ENCODE peak calls at places on chromosomes 12 and 14, in nine cellular contexts. One of them, this sample, is unnamed.

GRCh38 chr12:2998789-2999264 is 39.6 kb downstream of the TEAD4 start:
- DNase-seq in prostate gland: no peak
- DNase-seq in vagina: no peak
- DNase-seq in A549: no peak
- DNase-seq in right lobe of liver: no peak
- DNase-seq in GM12891: no peak
- DNase-seq in esophagus muscularis mucosa: no peak
- DNase-seq in lower leg skin: no peak
- DNase-seq in endothelial cell of umbilical vein: no peak
- DNase-seq in this sample: peak; percentile 98

GRCh38 chr14:49303952-49304516 is 282.1 kb downstream of the RPS29 start:
- DNase-seq in prostate gland: peak; percentile 11
- DNase-seq in vagina: no peak
- DNase-seq in A549: no peak
- DNase-seq in right lobe of liver: no peak
- DNase-seq in GM12891: no peak
- DNase-seq in esophagus muscularis mucosa: no peak
- DNase-seq in lower leg skin: no peak
- DNase-seq in endothelial cell of umbilical vein: peak; percentile 13
- DNase-seq in this sample: peak; percentile 2

GRCh38 chr14:96649327-96649601 is 147.1 kb downstream of the PAPOLA start:
- DNase-seq in prostate gland: no peak
- DNase-seq in vagina: peak; percentile 79
- DNase-seq in A549: no peak
- DNase-seq in right lobe of liver: no peak
- DNase-seq in GM12891: no peak
- DNase-seq in esophagus muscularis mucosa: no peak
- DNase-seq in lower leg skin: no peak
- DNase-seq in endothelial cell of umbilical vein: no peak
- DNase-seq in this sample: no peak

GRCh38 chr12:41188058-41188840 is at the start of gene PDZRN4:
- DNase-seq in prostate gland: no peak
- DNase-seq in vagina: no peak
- DNase-seq in A549: no peak
- DNase-seq in right lobe of liver: peak; percentile 17
- DNase-seq in GM12891: no peak
- DNase-seq in esophagus muscularis mucosa: no peak
- DNase-seq in lower leg skin: no peak
- DNase-seq in endothelial cell of umbilical vein: peak; percentile 12
- DNase-seq in this sample: no peak

GRCh38 chr12:51621155-51621922 is 30.3 kb downstream of the SCN8A start:
- DNase-seq in prostate gland: no peak
- DNase-seq in vagina: no peak
- DNase-seq in A549: no peak
- DNase-seq in right lobe of liver: no peak
- DNase-seq in GM12891: no peak
- DNase-seq in esophagus muscularis mucosa: no peak
- DNase-seq in lower leg skin: no peak
- DNase-seq in endothelial cell of umbilical vein: peak; percentile 66
- DNase-seq in this sample: no peak

GRCh38 chr12:96257550-96258392 is 63.6 kb downstream of the ELK3 start:
- DNase-seq in prostate gland: no peak
- DNase-seq in vagina: no peak
- DNase-seq in A549: no peak
- DNase-seq in right lobe of liver: no peak
- DNase-seq in GM12891: no peak
- DNase-seq in esophagus muscularis mucosa: no peak
- DNase-seq in lower leg skin: no peak
- DNase-seq in endothelial cell of umbilical vein: peak; percentile 57
- DNase-seq in this sample: no peak

GRCh38 chr12:110794623-110795280 is 52.0 kb upstream of the CCDC63 start:
- DNase-seq in prostate gland: no peak
- DNase-seq in vagina: no peak
- DNase-seq in A549: no peak
- DNase-seq in right lobe of liver: no peak
- DNase-seq in GM12891: no peak
- DNase-seq in esophagus muscularis mucosa: no peak
- DNase-seq in lower leg skin: no peak
- DNase-seq in endothelial cell of umbilical vein: no peak
- DNase-seq in this sample: no peak

GRCh38 chr14:60656755-60657608 is 7.7 kb upstream of the SIX1 start:
- DNase-seq in prostate gland: peak; percentile 69
- DNase-seq in vagina: no peak
- DNase-seq in A549: peak; percentile 43
- DNase-seq in right lobe of liver: peak; percentile 68
- DNase-seq in GM12891: peak; percentile 71
- DNase-seq in esophagus muscularis mucosa: no peak
- DNase-seq in lower leg skin: no peak
- DNase-seq in endothelial cell of umbilical vein: peak; percentile 65
- DNase-seq in this sample: peak; percentile 29

GRCh38 chr12:109983432-109984142 is 12.6 kb downstream of the GIT2 start:
- DNase-seq in prostate gland: no peak
- DNase-seq in vagina: no peak
- DNase-seq in A549: no peak
- DNase-seq in right lobe of liver: no peak
- DNase-seq in GM12891: no peak
- DNase-seq in esophagus muscularis mucosa: no peak
- DNase-seq in lower leg skin: no peak
- DNase-seq in endothelial cell of umbilical vein: no peak
- DNase-seq in this sample: no peak

GRCh38 chr12:12807970-12808702 is 5.0 kb upstream of the DDX47 start:
- DNase-seq in prostate gland: no peak
- DNase-seq in vagina: no peak
- DNase-seq in A549: no peak
- DNase-seq in right lobe of liver: peak; percentile 34
- DNase-seq in GM12891: no peak
- DNase-seq in esophagus muscularis mucosa: no peak
- DNase-seq in lower leg skin: no peak
- DNase-seq in endothelial cell of umbilical vein: peak; percentile 95
- DNase-seq in this sample: no peak

GRCh38 chr14:28577711-28578131 is 188.9 kb upstream of the FOXG1 start:
- DNase-seq in prostate gland: no peak
- DNase-seq in vagina: no peak
- DNase-seq in A549: no peak
- DNase-seq in right lobe of liver: no peak
- DNase-seq in GM12891: no peak
- DNase-seq in esophagus muscularis mucosa: no peak
- DNase-seq in lower leg skin: no peak
- DNase-seq in endothelial cell of umbilical vein: peak; percentile 12
- DNase-seq in this sample: peak; percentile 1

GRCh38 chr12:26116829-26117228 is 8.0 kb downstream of the BHLHE41 start:
- DNase-seq in prostate gland: no peak
- DNase-seq in vagina: no peak
- DNase-seq in A549: no peak
- DNase-seq in right lobe of liver: no peak
- DNase-seq in GM12891: no peak
- DNase-seq in esophagus muscularis mucosa: no peak
- DNase-seq in lower leg skin: no peak
- DNase-seq in endothelial cell of umbilical vein: no peak
- DNase-seq in this sample: no peak

GRCh38 chr12:98793121-98793520 is 148.0 kb downstream of the APAF1 start:
- DNase-seq in prostate gland: no peak
- DNase-seq in vagina: no peak
- DNase-seq in A549: no peak
- DNase-seq in right lobe of liver: no peak
- DNase-seq in GM12891: no peak
- DNase-seq in esophagus muscularis mucosa: no peak
- DNase-seq in lower leg skin: no peak
- DNase-seq in endothelial cell of umbilical vein: no peak
- DNase-seq in this sample: no peak

GRCh38 chr14:77613207-77613606 is 3.2 kb downstream of the SPTLC2 start:
- DNase-seq in prostate gland: no peak
- DNase-seq in vagina: no peak
- DNase-seq in A549: no peak
- DNase-seq in right lobe of liver: no peak
- DNase-seq in GM12891: no peak
- DNase-seq in esophagus muscularis mucosa: no peak
- DNase-seq in lower leg skin: peak; percentile 10
- DNase-seq in endothelial cell of umbilical vein: peak; percentile 33
- DNase-seq in this sample: no peak

GRCh38 chr12:54047964-54048303 is 5.7 kb upstream of the HOXC4 start:
- DNase-seq in prostate gland: no peak
- DNase-seq in vagina: no peak
- DNase-seq in A549: no peak
- DNase-seq in right lobe of liver: no peak
- DNase-seq in GM12891: no peak
- DNase-seq in esophagus muscularis mucosa: no peak
- DNase-seq in lower leg skin: no peak
- DNase-seq in endothelial cell of umbilical vein: no peak
- DNase-seq in this sample: no peak

GRCh38 chr14:61562321-61563161 is 132.8 kb upstream of the HIF1A start:
- DNase-seq in prostate gland: no peak
- DNase-seq in vagina: no peak
- DNase-seq in A549: peak; percentile 95
- DNase-seq in right lobe of liver: no peak
- DNase-seq in GM12891: no peak
- DNase-seq in esophagus muscularis mucosa: no peak
- DNase-seq in lower leg skin: no peak
- DNase-seq in endothelial cell of umbilical vein: peak; percentile 89
- DNase-seq in this sample: peak; percentile 77

GRCh38 chr14:61025239-61026223 is 44.5 kb downstream of the SLC38A6 start:
- DNase-seq in prostate gland: peak; percentile 76
- DNase-seq in vagina: no peak
- DNase-seq in A549: peak; percentile 31
- DNase-seq in right lobe of liver: no peak
- DNase-seq in GM12891: peak; percentile 12
- DNase-seq in esophagus muscularis mucosa: no peak
- DNase-seq in lower leg skin: peak; percentile 48
- DNase-seq in endothelial cell of umbilical vein: peak; percentile 80
- DNase-seq in this sample: peak; percentile 3

GRCh38 chr12:22262309-22262708 is 72.2 kb downstream of the ST8SIA1 start:
- DNase-seq in prostate gland: no peak
- DNase-seq in vagina: no peak
- DNase-seq in A549: no peak
- DNase-seq in right lobe of liver: no peak
- DNase-seq in GM12891: no peak
- DNase-seq in esophagus muscularis mucosa: no peak
- DNase-seq in lower leg skin: no peak
- DNase-seq in endothelial cell of umbilical vein: no peak
- DNase-seq in this sample: no peak

DNA sequence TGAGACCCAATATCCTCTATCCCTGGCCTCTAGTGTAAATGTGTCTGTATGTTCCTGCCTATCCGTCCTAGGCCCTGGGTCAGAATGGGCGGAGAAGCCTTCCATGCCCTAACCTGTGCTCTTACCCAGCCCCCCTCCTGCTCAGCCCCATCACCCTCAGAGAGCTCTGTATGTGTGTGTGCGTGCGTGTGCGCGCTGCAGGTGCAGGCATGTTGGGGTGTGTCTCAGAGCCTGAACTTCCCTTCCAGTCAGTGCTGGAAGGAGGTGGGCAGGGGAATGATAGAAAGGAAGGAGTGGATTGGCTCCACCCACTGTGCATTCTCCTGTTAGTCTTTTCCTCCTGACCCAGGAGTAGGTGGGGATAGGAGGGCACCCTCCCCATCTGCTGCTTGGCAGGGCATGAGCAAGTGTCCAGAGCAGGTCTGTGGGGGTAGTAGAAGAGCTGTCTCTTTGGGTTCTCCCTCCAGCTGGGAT is 7.2 kb downstream of the NAB2 start:
- DNase-seq in prostate gland: peak; percentile 86
- DNase-seq in vagina: no peak
- DNase-seq in A549: no peak
- DNase-seq in right lobe of liver: no peak
- DNase-seq in GM12891: no peak
- DNase-seq in esophagus muscularis mucosa: no peak
- DNase-seq in lower leg skin: peak; percentile 75
- DNase-seq in endothelial cell of umbilical vein: no peak
- DNase-seq in this sample: no peak
- TF ChIP-seq POLR2A in prostate gland: peak; percentile 53
- TF ChIP-seq POLR2A in vagina: no peak
- TF ChIP-seq POLR2A in A549: no peak
- TF ChIP-seq POLR2A in right lobe of liver: no peak
- TF ChIP-seq POLR2A in GM12891: no peak
- TF ChIP-seq POLR2A in esophagus muscularis mucosa: no peak
- TF ChIP-seq POLR2A in lower leg skin: no peak
- TF ChIP-seq POLR2A in endothelial cell of umbilical vein: no peak
- TF ChIP-seq POLR2A in this sample: no peak

GRCh38 chr14:104752735-104753527 is at the start of gene SIVA1:
- DNase-seq in prostate gland: peak; percentile 99
- DNase-seq in vagina: peak; percentile 99
- DNase-seq in A549: peak; percentile 98
- DNase-seq in right lobe of liver: peak; percentile 100
- DNase-seq in GM12891: peak; percentile 100
- DNase-seq in esophagus muscularis mucosa: peak; percentile 100
- DNase-seq in lower leg skin: peak; percentile 99
- DNase-seq in endothelial cell of umbilical vein: peak; percentile 100
- DNase-seq in this sample: peak; percentile 99
- TF ChIP-seq POLR2A in prostate gland: peak; percentile 92
- TF ChIP-seq POLR2A in vagina: peak; percentile 81
- TF ChIP-seq POLR2A in A549: peak; percentile 86
- TF ChIP-seq POLR2A in right lobe of liver: peak; percentile 89
- TF ChIP-seq POLR2A in GM12891: peak; percentile 77
- TF ChIP-seq POLR2A in esophagus muscularis mucosa: peak; percentile 90
- TF ChIP-seq POLR2A in lower leg skin: no peak
- TF ChIP-seq POLR2A in endothelial cell of umbilical vein: peak; percentile 79
- TF ChIP-seq POLR2A in this sample: peak; percentile 73

GRCh38 chr14:20469242-20469889 is at the start of gene PNP:
- DNase-seq in prostate gland: peak; percentile 87
- DNase-seq in vagina: no peak
- DNase-seq in A549: peak; percentile 99
- DNase-seq in right lobe of liver: peak; percentile 94
- DNase-seq in GM12891: peak; percentile 91
- DNase-seq in esophagus muscularis mucosa: peak; percentile 96
- DNase-seq in lower leg skin: peak; percentile 91
- DNase-seq in endothelial cell of umbilical vein: peak; percentile 89
- DNase-seq in this sample: peak; percentile 42
- TF ChIP-seq POLR2A in prostate gland: peak; percentile 96
- TF ChIP-seq POLR2A in vagina: peak; percentile 92
- TF ChIP-seq POLR2A in A549: peak; percentile 100
- TF ChIP-seq POLR2A in right lobe of liver: peak; percentile 99
- TF ChIP-seq POLR2A in GM12891: peak; percentile 99
- TF ChIP-seq POLR2A in esophagus muscularis mucosa: peak; percentile 86
- TF ChIP-seq POLR2A in lower leg skin: no peak
- TF ChIP-seq POLR2A in endothelial cell of umbilical vein: peak; percentile 99
- TF ChIP-seq POLR2A in this sample: peak; percentile 80

GRCh38 chr12:6950944-6951540 is at the start of gene PTPN6:
- DNase-seq in prostate gland: no peak
- DNase-seq in vagina: no peak
- DNase-seq in A549: no peak
- DNase-seq in right lobe of liver: peak; percentile 75
- DNase-seq in GM12891: no peak
- DNase-seq in esophagus muscularis mucosa: no peak
- DNase-seq in lower leg skin: no peak
- DNase-seq in endothelial cell of umbilical vein: no peak
- DNase-seq in this sample: no peak
- TF ChIP-seq POLR2A in prostate gland: no peak
- TF ChIP-seq POLR2A in vagina: no peak
- TF ChIP-seq POLR2A in A549: no peak
- TF ChIP-seq POLR2A in right lobe of liver: peak; percentile 45
- TF ChIP-seq POLR2A in GM12891: peak; percentile 53
- TF ChIP-seq POLR2A in esophagus muscularis mucosa: no peak
- TF ChIP-seq POLR2A in lower leg skin: no peak
- TF ChIP-seq POLR2A in endothelial cell of umbilical vein: no peak
- TF ChIP-seq POLR2A in this sample: no peak

GRCh38 chr12:7018350-7019042 is at the start of gene LPCAT3:
- DNase-seq in prostate gland: peak; percentile 97
- DNase-seq in vagina: no peak
- DNase-seq in A549: peak; percentile 94
- DNase-seq in right lobe of liver: peak; percentile 98
- DNase-seq in GM12891: peak; percentile 95
- DNase-seq in esophagus muscularis mucosa: peak; percentile 99
- DNase-seq in lower leg skin: peak; percentile 96
- DNase-seq in endothelial cell of umbilical vein: peak; percentile 97
- DNase-seq in this sample: peak; percentile 95
- TF ChIP-seq POLR2A in prostate gland: peak; percentile 93
- TF ChIP-seq POLR2A in vagina: peak; percentile 53
- TF ChIP-seq POLR2A in A549: peak; percentile 72
- TF ChIP-seq POLR2A in right lobe of liver: peak; percentile 97
- TF ChIP-seq POLR2A in GM12891: peak; percentile 50
- TF ChIP-seq POLR2A in esophagus muscularis mucosa: peak; percentile 82
- TF ChIP-seq POLR2A in lower leg skin: no peak
- TF ChIP-seq POLR2A in endothelial cell of umbilical vein: peak; percentile 49
- TF ChIP-seq POLR2A in this sample: peak; percentile 50

GRCh38 chr12:108640802-108641445 is 7.2 kb upstream of the SELPLG start:
- DNase-seq in prostate gland: no peak
- DNase-seq in vagina: no peak
- DNase-seq in A549: no peak
- DNase-seq in right lobe of liver: no peak
- DNase-seq in GM12891: no peak
- DNase-seq in esophagus muscularis mucosa: no peak
- DNase-seq in lower leg skin: no peak
- DNase-seq in endothelial cell of umbilical vein: no peak
- DNase-seq in this sample: no peak
- TF ChIP-seq POLR2A in prostate gland: no peak
- TF ChIP-seq POLR2A in vagina: no peak
- TF ChIP-seq POLR2A in A549: no peak
- TF ChIP-seq POLR2A in right lobe of liver: no peak
- TF ChIP-seq POLR2A in GM12891: no peak
- TF ChIP-seq POLR2A in esophagus muscularis mucosa: no peak
- TF ChIP-seq POLR2A in lower leg skin: no peak
- TF ChIP-seq POLR2A in endothelial cell of umbilical vein: peak; percentile 37
- TF ChIP-seq POLR2A in this sample: no peak

This sample was measured in H54.